ENCODE peak calls at places on chromosomes 3 and 15, in four cellular contexts. One of them, this sample, is unnamed.
A peak's percentile ranks its signal among the peaks of the same experiment; 100 is the strongest.

GRCh38 chr15:91055548-91056331 is 33.3 kb upstream of the VPS33B start:
- DNase-seq in fibroblast of lung: peak; percentile 44
- DNase-seq in CD8-positive, alpha-beta T cell: peak; percentile 30
- DNase-seq in right lobe of liver: no peak
- DNase-seq in this sample: no peak

GRCh38 chr3:151553873-151554272 is 93.0 kb upstream of the IGSF10 start:
- DNase-seq in fibroblast of lung: no peak
- DNase-seq in CD8-positive, alpha-beta T cell: no peak
- DNase-seq in right lobe of liver: no peak
- DNase-seq in this sample: no peak

GRCh38 chr3:30311781-30312180 is 294.6 kb upstream of the TGFBR2 start:
- DNase-seq in fibroblast of lung: no peak
- DNase-seq in CD8-positive, alpha-beta T cell: no peak
- DNase-seq in right lobe of liver: no peak
- DNase-seq in this sample: no peak

GRCh38 chr15:83365370-83365938 is 81.0 kb upstream of the BNC1 start:
- DNase-seq in fibroblast of lung: peak; percentile 64
- DNase-seq in CD8-positive, alpha-beta T cell: no peak
- DNase-seq in right lobe of liver: no peak
- DNase-seq in this sample: no peak

GRCh38 chr3:183924956-183925355 is 40.3 kb upstream of the PARL start:
- DNase-seq in fibroblast of lung: peak; percentile 61
- DNase-seq in CD8-positive, alpha-beta T cell: no peak
- DNase-seq in right lobe of liver: no peak
- DNase-seq in this sample: no peak

GRCh38 chr3:184592411-184593200 is 31.0 kb downstream of the EPHB3 start:
- DNase-seq in fibroblast of lung: peak; percentile 64
- DNase-seq in CD8-positive, alpha-beta T cell: no peak
- DNase-seq in right lobe of liver: no peak
- DNase-seq in this sample: no peak

GRCh38 chr3:171307988-171308387 is 152.2 kb downstream of the TNIK start:
- DNase-seq in fibroblast of lung: no peak
- DNase-seq in CD8-positive, alpha-beta T cell: no peak
- DNase-seq in right lobe of liver: no peak
- DNase-seq in this sample: no peak

GRCh38 chr3:18434731-18435130 is 9.6 kb upstream of the SATB1 start:
- DNase-seq in fibroblast of lung: no peak
- DNase-seq in CD8-positive, alpha-beta T cell: no peak
- DNase-seq in right lobe of liver: no peak
- DNase-seq in this sample: no peak

GRCh38 chr15:66679657-66680108 is 22.4 kb upstream of the SMAD6 start:
- DNase-seq in fibroblast of lung: no peak
- DNase-seq in CD8-positive, alpha-beta T cell: no peak
- DNase-seq in right lobe of liver: no peak
- DNase-seq in this sample: no peak

GRCh38 chr3:14125193-14126016 is 553 bp downstream of the TMEM43 start:
- DNase-seq in fibroblast of lung: peak; percentile 94
- DNase-seq in CD8-positive, alpha-beta T cell: peak; percentile 66
- DNase-seq in right lobe of liver: peak; percentile 79
- DNase-seq in this sample: peak; percentile 49

GRCh38 chr15:39783244-39783820 is 691 bp upstream of the FSIP1 start:
- DNase-seq in fibroblast of lung: no peak
- DNase-seq in CD8-positive, alpha-beta T cell: no peak
- DNase-seq in right lobe of liver: no peak
- DNase-seq in this sample: no peak

GRCh38 chr3:73029321-73029796 is 32.1 kb upstream of the EBLN2 start:
- DNase-seq in fibroblast of lung: peak; percentile 96
- DNase-seq in CD8-positive, alpha-beta T cell: no peak
- DNase-seq in right lobe of liver: no peak
- DNase-seq in this sample: no peak

GRCh38 chr15:39403674-39404117 is 177.2 kb upstream of the THBS1 start:
- DNase-seq in fibroblast of lung: peak; percentile 87
- DNase-seq in CD8-positive, alpha-beta T cell: no peak
- DNase-seq in right lobe of liver: no peak
- DNase-seq in this sample: no peak

GRCh38 chr15:63198752-63199250 is 9.4 kb downstream of the RAB8B start:
- DNase-seq in fibroblast of lung: no peak
- DNase-seq in CD8-positive, alpha-beta T cell: no peak
- DNase-seq in right lobe of liver: no peak
- DNase-seq in this sample: no peak

GRCh38 chr3:171553085-171553484 is 92.9 kb upstream of the TNIK start:
- DNase-seq in fibroblast of lung: no peak
- DNase-seq in CD8-positive, alpha-beta T cell: no peak
- DNase-seq in right lobe of liver: no peak
- DNase-seq in this sample: no peak

GRCh38 chr3:194256040-194256945 is 94.8 kb downstream of the CPN2 start:
- DNase-seq in fibroblast of lung: no peak
- DNase-seq in CD8-positive, alpha-beta T cell: no peak
- DNase-seq in right lobe of liver: no peak
- DNase-seq in this sample: no peak

GRCh38 chr3:159148466-159148865 is 346.6 kb downstream of the MFSD1 start:
- DNase-seq in fibroblast of lung: no peak
- DNase-seq in CD8-positive, alpha-beta T cell: no peak
- DNase-seq in right lobe of liver: no peak
- DNase-seq in this sample: no peak

GRCh38 chr3:44021646-44022594 is 219.8 kb upstream of the TOPAZ1 start:
- DNase-seq in fibroblast of lung: peak; percentile 22
- DNase-seq in CD8-positive, alpha-beta T cell: no peak
- DNase-seq in right lobe of liver: no peak
- DNase-seq in this sample: no peak

GRCh38 chr3:60803156-60803555 is 448.1 kb downstream of the FHIT start:
- DNase-seq in fibroblast of lung: no peak
- DNase-seq in CD8-positive, alpha-beta T cell: no peak
- DNase-seq in right lobe of liver: no peak
- DNase-seq in this sample: no peak

GRCh38 chr3:102092617-102093466 is 243.5 kb downstream of the NFKBIZ start:
- DNase-seq in fibroblast of lung: peak; percentile 90
- DNase-seq in CD8-positive, alpha-beta T cell: no peak
- DNase-seq in right lobe of liver: no peak
- DNase-seq in this sample: no peak

GRCh38 chr3:11306815-11307589 is 34.8 kb downstream of the ATG7 start:
- DNase-seq in fibroblast of lung: peak; percentile 71
- DNase-seq in CD8-positive, alpha-beta T cell: peak; percentile 41
- DNase-seq in right lobe of liver: no peak
- DNase-seq in this sample: peak; percentile 27

GRCh38 chr15:77476999-77477398 is 56.3 kb downstream of the HMG20A start:
- DNase-seq in fibroblast of lung: no peak
- DNase-seq in CD8-positive, alpha-beta T cell: no peak
- DNase-seq in right lobe of liver: no peak
- DNase-seq in this sample: no peak

GRCh38 chr3:170054204-170054603 is 16.4 kb downstream of the GPR160 start:
- DNase-seq in fibroblast of lung: no peak
- DNase-seq in CD8-positive, alpha-beta T cell: no peak
- DNase-seq in right lobe of liver: no peak
- DNase-seq in this sample: no peak

GRCh38 chr3:49802719-49803463 is at the start of gene INKA1:
- DNase-seq in fibroblast of lung: peak; percentile 67
- DNase-seq in CD8-positive, alpha-beta T cell: peak; percentile 90
- DNase-seq in right lobe of liver: peak; percentile 93
- DNase-seq in this sample: peak; percentile 83
- TF ChIP-seq CTCF in fibroblast of lung: peak; percentile 85
- TF ChIP-seq CTCF in CD8-positive, alpha-beta T cell: peak; percentile 75
- TF ChIP-seq CTCF in right lobe of liver: peak; percentile 92
- TF ChIP-seq CTCF in this sample: peak; percentile 82

DNA sequence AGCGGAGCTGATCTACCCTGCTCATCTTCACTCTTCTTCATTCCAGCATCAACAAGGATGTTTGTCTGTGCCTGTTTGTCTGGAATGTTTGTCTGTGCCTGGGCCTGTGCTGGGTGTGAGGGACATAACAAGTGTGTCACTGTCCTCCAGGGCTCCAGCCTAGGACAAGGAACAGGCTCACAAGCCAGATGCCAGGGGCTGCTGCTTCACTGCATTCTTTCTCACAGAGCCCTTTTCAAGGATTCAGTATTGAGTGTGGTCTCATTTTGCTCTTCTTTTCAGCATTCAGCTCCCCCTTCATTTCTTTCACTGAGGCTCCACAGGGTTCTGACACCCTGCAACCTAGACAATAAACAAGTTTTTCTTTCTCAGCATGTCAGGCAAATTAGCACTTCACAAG is 43.6 kb upstream of the KY start:
- DNase-seq in fibroblast of lung: no peak
- DNase-seq in CD8-positive, alpha-beta T cell: no peak
- DNase-seq in right lobe of liver: no peak
- DNase-seq in this sample: no peak
- TF ChIP-seq CTCF in fibroblast of lung: no peak
- TF ChIP-seq CTCF in CD8-positive, alpha-beta T cell: no peak
- TF ChIP-seq CTCF in right lobe of liver: no peak
- TF ChIP-seq CTCF in this sample: no peak

GRCh38 chr3:105521803-105522202 is 155.1 kb downstream of the ALCAM start:
- DNase-seq in fibroblast of lung: no peak
- DNase-seq in CD8-positive, alpha-beta T cell: no peak
- DNase-seq in right lobe of liver: no peak
- DNase-seq in this sample: no peak

GRCh38 chr3:105518806-105519418 is 152.2 kb downstream of the ALCAM start:
- DNase-seq in fibroblast of lung: peak; percentile 61
- DNase-seq in CD8-positive, alpha-beta T cell: peak; percentile 20
- DNase-seq in right lobe of liver: no peak
- DNase-seq in this sample: no peak

GRCh38 chr3:105516972-105517371 is 150.3 kb downstream of the ALCAM start:
- DNase-seq in fibroblast of lung: no peak
- DNase-seq in CD8-positive, alpha-beta T cell: no peak
- DNase-seq in right lobe of liver: no peak
- DNase-seq in this sample: no peak

GRCh38 chr3:105513886-105514285 is 147.2 kb downstream of the ALCAM start:
- DNase-seq in fibroblast of lung: peak; percentile 64
- DNase-seq in CD8-positive, alpha-beta T cell: no peak
- DNase-seq in right lobe of liver: no peak
- DNase-seq in this sample: no peak

DNA sequence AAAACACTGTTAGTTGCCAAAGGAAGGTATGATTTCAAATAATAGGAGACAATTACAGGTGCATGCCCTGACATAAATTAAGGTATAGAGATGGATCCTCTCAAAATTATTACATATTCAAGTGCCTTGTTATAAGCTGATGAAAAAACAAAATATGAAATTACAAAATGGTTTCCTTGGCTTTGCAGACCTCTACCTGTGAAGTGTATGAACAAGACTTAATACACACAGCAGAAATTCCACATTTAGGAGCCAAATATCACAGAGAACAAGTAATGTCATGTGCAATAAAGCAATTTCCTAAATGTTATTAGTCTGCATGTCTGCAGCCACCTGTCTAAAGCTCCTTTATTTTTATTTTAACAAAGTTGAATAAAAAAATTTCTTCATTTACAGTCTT is 151.5 kb downstream of the ALCAM start:
- DNase-seq in fibroblast of lung: no peak
- DNase-seq in CD8-positive, alpha-beta T cell: no peak
- DNase-seq in right lobe of liver: no peak
- DNase-seq in this sample: no peak
- TF ChIP-seq CTCF in fibroblast of lung: no peak
- TF ChIP-seq CTCF in CD8-positive, alpha-beta T cell: no peak
- TF ChIP-seq CTCF in right lobe of liver: no peak
- TF ChIP-seq CTCF in this sample: no peak

DNA sequence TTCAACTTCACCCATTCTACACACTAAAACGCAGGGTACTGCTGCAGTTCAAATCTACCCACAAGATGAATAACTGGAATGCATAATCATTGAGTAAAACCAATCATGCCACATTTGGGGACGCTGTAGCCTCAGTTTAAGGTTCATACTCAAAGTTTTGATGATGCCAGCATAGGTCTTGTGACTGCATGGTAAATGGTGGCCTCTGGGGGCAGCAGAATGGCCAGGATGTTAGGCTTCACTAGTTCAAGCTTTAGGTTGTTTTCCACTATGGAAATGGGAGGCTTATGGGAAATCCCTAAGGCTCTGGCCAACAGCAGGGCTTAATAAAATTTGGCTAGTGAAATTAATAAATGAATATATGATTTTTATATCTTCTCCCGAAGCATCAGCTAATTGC is 104.3 kb upstream of the TSC22D2 start:
- DNase-seq in fibroblast of lung: no peak
- DNase-seq in CD8-positive, alpha-beta T cell: no peak
- DNase-seq in right lobe of liver: no peak
- DNase-seq in this sample: no peak
- TF ChIP-seq CTCF in fibroblast of lung: peak; percentile 9
- TF ChIP-seq CTCF in CD8-positive, alpha-beta T cell: peak; percentile 34
- TF ChIP-seq CTCF in right lobe of liver: peak; percentile 39
- TF ChIP-seq CTCF in this sample: peak; percentile 12

DNA sequence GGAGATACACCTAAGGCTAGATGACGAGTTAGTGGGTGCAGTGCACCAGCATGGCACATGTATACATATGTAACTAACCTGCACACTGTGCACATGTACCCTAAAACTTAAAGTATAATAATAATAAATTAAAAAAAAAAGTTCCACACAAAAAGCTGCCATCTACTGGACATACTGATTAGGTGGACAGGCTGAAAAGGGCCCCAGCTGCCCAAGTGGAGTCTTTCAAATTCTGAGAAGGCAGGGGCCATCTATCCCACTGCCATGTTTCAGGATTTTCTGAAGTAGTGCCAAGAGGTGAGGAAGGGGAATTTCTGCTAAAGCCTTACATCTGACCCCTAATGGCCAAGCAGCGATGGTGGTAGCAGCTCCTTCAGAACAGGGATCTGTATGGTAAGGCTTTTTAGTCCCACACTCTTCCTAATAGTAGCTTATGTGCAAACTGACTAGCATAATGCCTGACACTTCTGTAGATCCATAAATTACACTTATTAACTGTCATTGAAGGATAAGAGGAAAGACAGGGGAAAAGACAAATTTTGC is 7.7 kb downstream of the FSTL1 start:
- DNase-seq in fibroblast of lung: no peak
- DNase-seq in CD8-positive, alpha-beta T cell: no peak
- DNase-seq in right lobe of liver: no peak
- DNase-seq in this sample: no peak
- TF ChIP-seq CTCF in fibroblast of lung: peak; percentile 51
- TF ChIP-seq CTCF in CD8-positive, alpha-beta T cell: no peak
- TF ChIP-seq CTCF in right lobe of liver: no peak
- TF ChIP-seq CTCF in this sample: no peak

GRCh38 chr3:37474936-37475335 is 300.6 kb upstream of the LRRFIP2 start:
- DNase-seq in fibroblast of lung: no peak
- DNase-seq in CD8-positive, alpha-beta T cell: no peak
- DNase-seq in right lobe of liver: no peak
- DNase-seq in this sample: no peak

GRCh38 chr3:37475435-37475834 is 301.1 kb upstream of the LRRFIP2 start:
- DNase-seq in fibroblast of lung: no peak
- DNase-seq in CD8-positive, alpha-beta T cell: no peak
- DNase-seq in right lobe of liver: no peak
- DNase-seq in this sample: no peak

GRCh38 chr3:37466660-37467359 is 292.4 kb upstream of the LRRFIP2 start:
- DNase-seq in fibroblast of lung: no peak
- DNase-seq in CD8-positive, alpha-beta T cell: no peak
- DNase-seq in right lobe of liver: no peak
- DNase-seq in this sample: no peak

GRCh38 chr3:37477275-37477674 is 302.9 kb upstream of the LRRFIP2 start:
- DNase-seq in fibroblast of lung: no peak
- DNase-seq in CD8-positive, alpha-beta T cell: no peak
- DNase-seq in right lobe of liver: peak; percentile 78
- DNase-seq in this sample: no peak

GRCh38 chr3:37471425-37471824 is 297.0 kb upstream of the LRRFIP2 start:
- DNase-seq in fibroblast of lung: no peak
- DNase-seq in CD8-positive, alpha-beta T cell: no peak
- DNase-seq in right lobe of liver: no peak
- DNase-seq in this sample: no peak
- TF ChIP-seq CTCF in fibroblast of lung: no peak
- TF ChIP-seq CTCF in CD8-positive, alpha-beta T cell: no peak
- TF ChIP-seq CTCF in right lobe of liver: no peak
- TF ChIP-seq CTCF in this sample: no peak